ENCODE peak calls at places on chromosomes 6 and 20, in five cellular contexts. One of them, this sample, is unnamed. For H3K36me3, the result is how much of the 10 kb centered on the place peaks cover.

GRCh38 chr6:170506446-170506845 is 46.7 kb downstream of the PSMB1 start:
- DNase-seq in lower lobe of right lung: no peak
- DNase-seq in right lobe of liver: no peak
- DNase-seq in neuronal stem cell: no peak
- DNase-seq in tibial nerve: no peak
- DNase-seq in this sample: no peak

GRCh38 chr6:84766118-84766683 is 1.8 kb upstream of the TBX18 start:
- DNase-seq in lower lobe of right lung: no peak
- DNase-seq in right lobe of liver: no peak
- DNase-seq in neuronal stem cell: no peak
- DNase-seq in tibial nerve: no peak
- DNase-seq in this sample: peak

GRCh38 chr6:72425003-72425681 is 196.7 kb upstream of the KCNQ5 start:
- DNase-seq in lower lobe of right lung: no peak
- DNase-seq in right lobe of liver: no peak
- DNase-seq in neuronal stem cell: no peak
- DNase-seq in tibial nerve: no peak
- DNase-seq in this sample: no peak

GRCh38 chr20:39910536-39910935 is 778.5 kb downstream of the MAFB start:
- DNase-seq in lower lobe of right lung: peak
- DNase-seq in right lobe of liver: peak
- DNase-seq in neuronal stem cell: no peak
- DNase-seq in tibial nerve: no peak
- DNase-seq in this sample: peak

GRCh38 chr20:40880063-40880715 is 148.4 kb upstream of the TOP1 start:
- DNase-seq in lower lobe of right lung: no peak
- DNase-seq in right lobe of liver: no peak
- DNase-seq in neuronal stem cell: no peak
- DNase-seq in tibial nerve: no peak
- DNase-seq in this sample: no peak

GRCh38 chr6:129748212-129748900 is 38.4 kb upstream of the ARHGAP18 start:
- DNase-seq in lower lobe of right lung: no peak
- DNase-seq in right lobe of liver: peak
- DNase-seq in neuronal stem cell: no peak
- DNase-seq in tibial nerve: no peak
- DNase-seq in this sample: peak

GRCh38 chr6:119340766-119341487 is 8.6 kb downstream of the MAN1A1 start:
- DNase-seq in lower lobe of right lung: no peak
- DNase-seq in right lobe of liver: no peak
- DNase-seq in neuronal stem cell: peak
- DNase-seq in tibial nerve: no peak
- DNase-seq in this sample: no peak

GRCh38 chr6:132300323-132300949 is 100.8 kb downstream of the MOXD1 start:
- DNase-seq in lower lobe of right lung: no peak
- DNase-seq in right lobe of liver: no peak
- DNase-seq in neuronal stem cell: no peak
- DNase-seq in tibial nerve: no peak
- DNase-seq in this sample: no peak

GRCh38 chr6:163423696-163424095 is 9.2 kb downstream of the QKI start:
- DNase-seq in lower lobe of right lung: no peak
- DNase-seq in right lobe of liver: no peak
- DNase-seq in neuronal stem cell: no peak
- DNase-seq in tibial nerve: no peak
- DNase-seq in this sample: no peak

GRCh38 chr20:36606171-36607116 is 865 bp downstream of the RAB5IF start:
- DNase-seq in lower lobe of right lung: peak
- DNase-seq in right lobe of liver: peak
- DNase-seq in neuronal stem cell: no peak
- DNase-seq in tibial nerve: no peak
- DNase-seq in this sample: no peak

GRCh38 chr6:7730411-7730810 is 4.5 kb downstream of the BMP6 start:
- DNase-seq in lower lobe of right lung: no peak
- DNase-seq in right lobe of liver: no peak
- DNase-seq in neuronal stem cell: no peak
- DNase-seq in tibial nerve: no peak
- DNase-seq in this sample: no peak

GRCh38 chr6:16316741-16317251 is 78.4 kb downstream of the GMPR start:
- DNase-seq in lower lobe of right lung: no peak
- DNase-seq in right lobe of liver: no peak
- DNase-seq in neuronal stem cell: no peak
- DNase-seq in tibial nerve: no peak
- DNase-seq in this sample: peak

GRCh38 chr6:166334878-166335277 is 7.5 kb downstream of the SFT2D1 start:
- DNase-seq in lower lobe of right lung: no peak
- DNase-seq in right lobe of liver: no peak
- DNase-seq in neuronal stem cell: no peak
- DNase-seq in tibial nerve: no peak
- DNase-seq in this sample: no peak

GRCh38 chr20:9392892-9393857 is 121.2 kb upstream of the LAMP5 start:
- DNase-seq in lower lobe of right lung: peak
- DNase-seq in right lobe of liver: peak
- DNase-seq in neuronal stem cell: peak
- DNase-seq in tibial nerve: peak
- DNase-seq in this sample: peak

GRCh38 chr20:47785900-47786762 is 850 bp upstream of the SULF2 start:
- DNase-seq in lower lobe of right lung: no peak
- DNase-seq in right lobe of liver: peak
- DNase-seq in neuronal stem cell: peak
- DNase-seq in tibial nerve: peak
- DNase-seq in this sample: peak

GRCh38 chr20:25245461-25245860 is 2.4 kb upstream of the PYGB start:
- DNase-seq in lower lobe of right lung: no peak
- DNase-seq in right lobe of liver: no peak
- DNase-seq in neuronal stem cell: no peak
- DNase-seq in tibial nerve: no peak
- DNase-seq in this sample: no peak

GRCh38 chr6:34922177-34922663 is 33.2 kb downstream of the ANKS1A start:
- DNase-seq in lower lobe of right lung: no peak
- DNase-seq in right lobe of liver: no peak
- DNase-seq in neuronal stem cell: no peak
- DNase-seq in tibial nerve: no peak
- DNase-seq in this sample: no peak

GRCh38 chr6:155080876-155081845 is 86.0 kb downstream of the TIAM2 start:
- DNase-seq in lower lobe of right lung: no peak
- DNase-seq in right lobe of liver: no peak
- DNase-seq in neuronal stem cell: no peak
- DNase-seq in tibial nerve: no peak
- DNase-seq in this sample: no peak

GRCh38 chr6:140314675-140315074 is 940.2 kb upstream of the CITED2 start:
- DNase-seq in lower lobe of right lung: no peak
- DNase-seq in right lobe of liver: no peak
- DNase-seq in neuronal stem cell: no peak
- DNase-seq in tibial nerve: no peak
- DNase-seq in this sample: no peak

GRCh38 chr6:167957626-167958025 is 39.8 kb upstream of the KIF25 start:
- DNase-seq in lower lobe of right lung: no peak
- DNase-seq in right lobe of liver: no peak
- DNase-seq in neuronal stem cell: no peak
- DNase-seq in tibial nerve: no peak
- DNase-seq in this sample: no peak

GRCh38 chr6:170283212-170284081 is 7.4 kb downstream of the DLL1 start:
- DNase-seq in lower lobe of right lung: no peak
- DNase-seq in right lobe of liver: no peak
- DNase-seq in neuronal stem cell: no peak
- DNase-seq in tibial nerve: no peak
- DNase-seq in this sample: no peak

GRCh38 chr20:13788167-13788834 is 3.5 kb downstream of the NDUFAF5 start:
- DNase-seq in lower lobe of right lung: no peak
- DNase-seq in right lobe of liver: peak
- DNase-seq in neuronal stem cell: peak
- DNase-seq in tibial nerve: no peak
- DNase-seq in this sample: no peak

GRCh38 chr20:47150403-47151152 is 205.9 kb downstream of the ZMYND8 start:
- DNase-seq in lower lobe of right lung: peak
- DNase-seq in right lobe of liver: peak
- DNase-seq in neuronal stem cell: peak
- DNase-seq in tibial nerve: peak
- DNase-seq in this sample: peak

GRCh38 chr20:59004763-59005522 is 2.1 kb downstream of the CTSZ start:
- DNase-seq in lower lobe of right lung: peak
- DNase-seq in right lobe of liver: peak
- DNase-seq in neuronal stem cell: no peak
- DNase-seq in tibial nerve: peak
- DNase-seq in this sample: peak

GRCh38 chr20:63363981-63364536 is 2.9 kb upstream of the CHRNA4 start:
- DNase-seq in lower lobe of right lung: no peak
- DNase-seq in right lobe of liver: no peak
- DNase-seq in neuronal stem cell: no peak
- DNase-seq in tibial nerve: no peak
- DNase-seq in this sample: no peak

GRCh38 chr20:36726168-36726567 is 19.7 kb downstream of the NDRG3 start:
- DNase-seq in lower lobe of right lung: no peak
- DNase-seq in right lobe of liver: no peak
- DNase-seq in neuronal stem cell: no peak
- DNase-seq in tibial nerve: no peak
- DNase-seq in this sample: no peak

GRCh38 chr6:30156262-30156599 is 4.8 kb downstream of the TRIM10 start:
- DNase-seq in lower lobe of right lung: no peak
- DNase-seq in right lobe of liver: peak
- DNase-seq in neuronal stem cell: no peak
- DNase-seq in tibial nerve: no peak
- DNase-seq in this sample: peak

GRCh38 chr6:118785601-118786000 is 108.4 kb upstream of the ASF1A start:
- DNase-seq in lower lobe of right lung: no peak
- DNase-seq in right lobe of liver: no peak
- DNase-seq in neuronal stem cell: no peak
- DNase-seq in tibial nerve: no peak
- DNase-seq in this sample: no peak

GRCh38 chr6:111576302-111576701 is 29.4 kb downstream of the TRAF3IP2 start:
- DNase-seq in lower lobe of right lung: no peak
- DNase-seq in right lobe of liver: no peak
- DNase-seq in neuronal stem cell: no peak
- DNase-seq in tibial nerve: no peak
- DNase-seq in this sample: no peak

GRCh38 chr6:37456816-37457560 is 24.0 kb downstream of the CMTR1 start:
- DNase-seq in lower lobe of right lung: no peak
- DNase-seq in right lobe of liver: no peak
- DNase-seq in neuronal stem cell: no peak
- DNase-seq in tibial nerve: no peak
- DNase-seq in this sample: no peak

GRCh38 chr6:37459981-37460800 is 27.2 kb downstream of the CMTR1 start:
- DNase-seq in lower lobe of right lung: no peak
- DNase-seq in right lobe of liver: no peak
- DNase-seq in neuronal stem cell: peak
- DNase-seq in tibial nerve: no peak
- DNase-seq in this sample: no peak

GRCh38 chr6:37452522-37452921 is 19.5 kb downstream of the CMTR1 start:
- DNase-seq in lower lobe of right lung: no peak
- DNase-seq in right lobe of liver: no peak
- DNase-seq in neuronal stem cell: no peak
- DNase-seq in tibial nerve: no peak
- DNase-seq in this sample: no peak

GRCh38 chr6:37454420-37455125 is 21.6 kb downstream of the CMTR1 start:
- DNase-seq in lower lobe of right lung: no peak
- DNase-seq in right lobe of liver: no peak
- DNase-seq in neuronal stem cell: no peak
- DNase-seq in tibial nerve: no peak
- DNase-seq in this sample: no peak

GRCh38 chr6:37456126-37456525 is 23.1 kb downstream of the CMTR1 start:
- DNase-seq in lower lobe of right lung: no peak
- DNase-seq in right lobe of liver: no peak
- DNase-seq in neuronal stem cell: no peak
- DNase-seq in tibial nerve: no peak
- DNase-seq in this sample: no peak
- H3K27ac ChIP-seq in lower lobe of right lung: no peak
- H3K27ac ChIP-seq in right lobe of liver: no peak
- H3K27ac ChIP-seq in neuronal stem cell: no peak
- H3K27ac ChIP-seq in tibial nerve: no peak
- H3K27ac ChIP-seq in this sample: no peak

DNA sequence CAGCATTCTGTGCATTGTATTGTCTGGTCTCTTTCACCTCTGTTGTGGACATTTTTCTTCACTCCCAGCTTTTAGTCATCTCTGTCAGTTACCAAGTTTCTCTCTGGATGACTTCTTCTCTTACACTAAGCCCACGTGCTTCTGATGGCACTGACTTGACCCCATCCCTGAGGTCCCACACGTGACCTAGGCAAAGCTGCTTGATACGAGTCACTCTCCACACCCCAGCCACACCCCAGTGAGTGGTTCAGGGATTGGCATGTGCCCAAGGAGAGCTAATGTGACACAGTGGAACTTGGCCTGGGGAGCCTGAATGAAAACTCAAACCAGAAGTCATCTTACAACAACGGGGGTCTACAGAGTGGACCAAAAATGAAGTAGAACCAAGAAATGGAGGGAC is 32.2 kb downstream of the HTR1E start:
- DNase-seq in lower lobe of right lung: no peak
- DNase-seq in right lobe of liver: no peak
- DNase-seq in neuronal stem cell: no peak
- DNase-seq in tibial nerve: no peak
- DNase-seq in this sample: no peak
- H3K36me3 ChIP-seq in lower lobe of right lung: under half
- H3K36me3 ChIP-seq in right lobe of liver: under half
- H3K36me3 ChIP-seq in neuronal stem cell: under half
- H3K36me3 ChIP-seq in tibial nerve: under half
- H3K36me3 ChIP-seq in this sample: under half

GRCh38 chr20:32583581-32584045 is 1.5 kb downstream of the NOL4L start:
- DNase-seq in lower lobe of right lung: no peak
- DNase-seq in right lobe of liver: no peak
- DNase-seq in neuronal stem cell: no peak
- DNase-seq in tibial nerve: no peak
- DNase-seq in this sample: no peak
- H3K27ac ChIP-seq in lower lobe of right lung: no peak
- H3K27ac ChIP-seq in right lobe of liver: no peak
- H3K27ac ChIP-seq in neuronal stem cell: no peak
- H3K27ac ChIP-seq in tibial nerve: peak
- H3K27ac ChIP-seq in this sample: no peak

GRCh38 chr20:38044685-38045084 is 11.1 kb downstream of the RPRD1B start:
- DNase-seq in lower lobe of right lung: no peak
- DNase-seq in right lobe of liver: no peak
- DNase-seq in neuronal stem cell: no peak
- DNase-seq in tibial nerve: no peak
- DNase-seq in this sample: no peak

GRCh38 chr20:38050691-38051090 is 17.1 kb downstream of the RPRD1B start:
- DNase-seq in lower lobe of right lung: no peak
- DNase-seq in right lobe of liver: no peak
- DNase-seq in neuronal stem cell: no peak
- DNase-seq in tibial nerve: no peak
- DNase-seq in this sample: no peak

GRCh38 chr20:38043512-38044300 is 10.2 kb downstream of the RPRD1B start:
- DNase-seq in lower lobe of right lung: no peak
- DNase-seq in right lobe of liver: no peak
- DNase-seq in neuronal stem cell: no peak
- DNase-seq in tibial nerve: no peak
- DNase-seq in this sample: no peak

GRCh38 chr20:38049800-38050199 is 16.3 kb downstream of the RPRD1B start:
- DNase-seq in lower lobe of right lung: no peak
- DNase-seq in right lobe of liver: no peak
- DNase-seq in neuronal stem cell: no peak
- DNase-seq in tibial nerve: no peak
- DNase-seq in this sample: no peak

DNA sequence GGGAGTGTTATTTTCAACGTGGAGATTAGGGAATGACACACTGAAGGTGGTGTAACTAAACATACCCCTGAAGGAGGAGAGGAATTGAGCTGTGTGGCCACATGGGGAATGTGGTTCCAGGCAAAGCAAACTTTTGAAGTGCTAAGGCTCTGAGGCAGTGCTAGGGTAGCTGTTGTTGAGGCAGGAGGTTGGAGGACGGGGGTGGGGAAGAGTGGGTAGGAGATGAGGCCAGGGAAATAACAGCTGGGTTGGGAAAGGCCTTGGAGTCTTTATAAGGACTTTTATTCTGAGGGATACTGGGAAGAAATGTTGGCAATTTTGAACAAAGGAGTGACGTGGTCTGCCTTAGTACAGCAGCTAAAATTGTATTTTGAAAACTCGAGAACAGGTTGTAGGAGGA is 13.0 kb downstream of the RPRD1B start:
- DNase-seq in lower lobe of right lung: no peak
- DNase-seq in right lobe of liver: no peak
- DNase-seq in neuronal stem cell: no peak
- DNase-seq in tibial nerve: no peak
- DNase-seq in this sample: no peak
- H3K36me3 ChIP-seq in lower lobe of right lung: half or more
- H3K36me3 ChIP-seq in right lobe of liver: under half
- H3K36me3 ChIP-seq in neuronal stem cell: half or more
- H3K36me3 ChIP-seq in tibial nerve: under half
- H3K36me3 ChIP-seq in this sample: under half